ENCODE peak calls at places on chromosomes 11 and 22, in four cellular contexts. One of them, this sample, is unnamed.

GRCh38 chr11:2582958-2583604 is 116.7 kb downstream of the KCNQ1OT1 start:
- DNase-seq in kidney glomerular epithelial cell: no peak
- DNase-seq in stimulated activated CD4-positive, alpha-beta T cell treated with anti-CD3 and anti-CD28 coated beads, Interleukin-1b, Interleukin-23, amount 100 ng/mL, for 1 hour: no peak
- DNase-seq in GM23338: no peak
- DNase-seq in this sample: no peak

GRCh38 chr11:10878408-10879214 is 20.8 kb upstream of the ZBED5 start:
- DNase-seq in stimulated activated CD4-positive, alpha-beta T cell treated with anti-CD3 and anti-CD28 coated beads, Interleukin-1b, Interleukin-23, amount 100 ng/mL, for 1 hour: no peak
- DNase-seq in GM23338: peak; percentile 91
- DNase-seq in kidney glomerular epithelial cell: peak; percentile 67
- DNase-seq in this sample: no peak

GRCh38 chr22:47151490-47151889 is 389.0 kb downstream of the TBC1D22A start:
- DNase-seq in kidney glomerular epithelial cell: no peak
- DNase-seq in GM23338: no peak
- DNase-seq in stimulated activated CD4-positive, alpha-beta T cell treated with anti-CD3 and anti-CD28 coated beads, Interleukin-1b, Interleukin-23, amount 100 ng/mL, for 1 hour: no peak
- DNase-seq in this sample: no peak

GRCh38 chr11:8735094-8735493 is 52.5 kb downstream of the RPL27A start:
- DNase-seq in GM23338: no peak
- DNase-seq in stimulated activated CD4-positive, alpha-beta T cell treated with anti-CD3 and anti-CD28 coated beads, Interleukin-1b, Interleukin-23, amount 100 ng/mL, for 1 hour: no peak
- DNase-seq in kidney glomerular epithelial cell: no peak
- DNase-seq in this sample: no peak

GRCh38 chr22:28043269-28043668 is 124.2 kb upstream of the PITPNB start:
- DNase-seq in kidney glomerular epithelial cell: no peak
- DNase-seq in stimulated activated CD4-positive, alpha-beta T cell treated with anti-CD3 and anti-CD28 coated beads, Interleukin-1b, Interleukin-23, amount 100 ng/mL, for 1 hour: no peak
- DNase-seq in GM23338: no peak
- DNase-seq in this sample: no peak

GRCh38 chr11:36411202-36411640 is 98.9 kb downstream of the TRAF6 start:
- DNase-seq in kidney glomerular epithelial cell: no peak
- DNase-seq in GM23338: no peak
- DNase-seq in stimulated activated CD4-positive, alpha-beta T cell treated with anti-CD3 and anti-CD28 coated beads, Interleukin-1b, Interleukin-23, amount 100 ng/mL, for 1 hour: no peak
- DNase-seq in this sample: peak; percentile 12

GRCh38 chr11:67033661-67034166 is 10.8 kb downstream of the SYT12 start:
- DNase-seq in kidney glomerular epithelial cell: peak; percentile 92
- DNase-seq in stimulated activated CD4-positive, alpha-beta T cell treated with anti-CD3 and anti-CD28 coated beads, Interleukin-1b, Interleukin-23, amount 100 ng/mL, for 1 hour: no peak
- DNase-seq in GM23338: no peak
- DNase-seq in this sample: no peak

GRCh38 chr11:68043349-68044144 is 4.7 kb downstream of the TCIRG1 start:
- DNase-seq in stimulated activated CD4-positive, alpha-beta T cell treated with anti-CD3 and anti-CD28 coated beads, Interleukin-1b, Interleukin-23, amount 100 ng/mL, for 1 hour: no peak
- DNase-seq in kidney glomerular epithelial cell: no peak
- DNase-seq in GM23338: no peak
- DNase-seq in this sample: no peak

GRCh38 chr11:132131051-132131450 is 760.6 kb downstream of the NTM start:
- DNase-seq in stimulated activated CD4-positive, alpha-beta T cell treated with anti-CD3 and anti-CD28 coated beads, Interleukin-1b, Interleukin-23, amount 100 ng/mL, for 1 hour: no peak
- DNase-seq in kidney glomerular epithelial cell: no peak
- DNase-seq in GM23338: no peak
- DNase-seq in this sample: no peak

GRCh38 chr11:101862410-101863233 is 52.2 kb upstream of the CEP126 start:
- DNase-seq in stimulated activated CD4-positive, alpha-beta T cell treated with anti-CD3 and anti-CD28 coated beads, Interleukin-1b, Interleukin-23, amount 100 ng/mL, for 1 hour: no peak
- DNase-seq in kidney glomerular epithelial cell: peak; percentile 72
- DNase-seq in GM23338: peak; percentile 79
- DNase-seq in this sample: no peak

GRCh38 chr11:28621648-28622215 is 513.5 kb downstream of the METTL15 start:
- DNase-seq in stimulated activated CD4-positive, alpha-beta T cell treated with anti-CD3 and anti-CD28 coated beads, Interleukin-1b, Interleukin-23, amount 100 ng/mL, for 1 hour: no peak
- DNase-seq in kidney glomerular epithelial cell: no peak
- DNase-seq in GM23338: no peak
- DNase-seq in this sample: no peak

GRCh38 chr22:34015642-34016041 is 95.4 kb upstream of the LARGE1 start:
- DNase-seq in GM23338: peak; percentile 36
- DNase-seq in kidney glomerular epithelial cell: no peak
- DNase-seq in stimulated activated CD4-positive, alpha-beta T cell treated with anti-CD3 and anti-CD28 coated beads, Interleukin-1b, Interleukin-23, amount 100 ng/mL, for 1 hour: no peak
- DNase-seq in this sample: no peak

GRCh38 chr11:48004456-48004855 is 24.1 kb downstream of the PTPRJ start:
- DNase-seq in stimulated activated CD4-positive, alpha-beta T cell treated with anti-CD3 and anti-CD28 coated beads, Interleukin-1b, Interleukin-23, amount 100 ng/mL, for 1 hour: no peak
- DNase-seq in kidney glomerular epithelial cell: no peak
- DNase-seq in GM23338: no peak
- DNase-seq in this sample: no peak

GRCh38 chr11:20584093-20584774 is 15.2 kb upstream of the SLC6A5 start:
- DNase-seq in kidney glomerular epithelial cell: no peak
- DNase-seq in stimulated activated CD4-positive, alpha-beta T cell treated with anti-CD3 and anti-CD28 coated beads, Interleukin-1b, Interleukin-23, amount 100 ng/mL, for 1 hour: no peak
- DNase-seq in GM23338: no peak
- DNase-seq in this sample: no peak

GRCh38 chr11:117861151-117862018 is 15.1 kb downstream of the FXYD6 start:
- DNase-seq in kidney glomerular epithelial cell: no peak
- DNase-seq in GM23338: peak; percentile 96
- DNase-seq in stimulated activated CD4-positive, alpha-beta T cell treated with anti-CD3 and anti-CD28 coated beads, Interleukin-1b, Interleukin-23, amount 100 ng/mL, for 1 hour: no peak
- DNase-seq in this sample: no peak

GRCh38 chr11:123580557-123581275 is 73.7 kb downstream of the SCN3B start:
- DNase-seq in stimulated activated CD4-positive, alpha-beta T cell treated with anti-CD3 and anti-CD28 coated beads, Interleukin-1b, Interleukin-23, amount 100 ng/mL, for 1 hour: peak; percentile 39
- DNase-seq in GM23338: peak; percentile 89
- DNase-seq in kidney glomerular epithelial cell: peak; percentile 57
- DNase-seq in this sample: peak; percentile 43

GRCh38 chr11:100994966-100995365 is 134.6 kb downstream of the PGR start:
- DNase-seq in kidney glomerular epithelial cell: no peak
- DNase-seq in stimulated activated CD4-positive, alpha-beta T cell treated with anti-CD3 and anti-CD28 coated beads, Interleukin-1b, Interleukin-23, amount 100 ng/mL, for 1 hour: no peak
- DNase-seq in GM23338: no peak
- DNase-seq in this sample: no peak

GRCh38 chr11:130451261-130452019 is 3.0 kb downstream of the ADAMTS15 start:
- DNase-seq in stimulated activated CD4-positive, alpha-beta T cell treated with anti-CD3 and anti-CD28 coated beads, Interleukin-1b, Interleukin-23, amount 100 ng/mL, for 1 hour: no peak
- DNase-seq in kidney glomerular epithelial cell: peak; percentile 53
- DNase-seq in GM23338: no peak
- DNase-seq in this sample: peak; percentile 30

GRCh38 chr22:17969732-17970131 is 54.6 kb downstream of the MICAL3 start:
- DNase-seq in stimulated activated CD4-positive, alpha-beta T cell treated with anti-CD3 and anti-CD28 coated beads, Interleukin-1b, Interleukin-23, amount 100 ng/mL, for 1 hour: no peak
- DNase-seq in kidney glomerular epithelial cell: peak; percentile 67
- DNase-seq in GM23338: no peak
- DNase-seq in this sample: no peak

GRCh38 chr11:62555464-62556092 is 9.0 kb upstream of the AHNAK start:
- DNase-seq in GM23338: peak; percentile 32
- DNase-seq in kidney glomerular epithelial cell: no peak
- DNase-seq in stimulated activated CD4-positive, alpha-beta T cell treated with anti-CD3 and anti-CD28 coated beads, Interleukin-1b, Interleukin-23, amount 100 ng/mL, for 1 hour: no peak
- DNase-seq in this sample: no peak

GRCh38 chr11:45665206-45665932 is at the start of gene CHST1:
- DNase-seq in stimulated activated CD4-positive, alpha-beta T cell treated with anti-CD3 and anti-CD28 coated beads, Interleukin-1b, Interleukin-23, amount 100 ng/mL, for 1 hour: no peak
- DNase-seq in kidney glomerular epithelial cell: no peak
- DNase-seq in GM23338: peak; percentile 45
- DNase-seq in this sample: peak; percentile 16

GRCh38 chr22:19478086-19478392 is 954 bp downstream of the UFD1 start:
- DNase-seq in stimulated activated CD4-positive, alpha-beta T cell treated with anti-CD3 and anti-CD28 coated beads, Interleukin-1b, Interleukin-23, amount 100 ng/mL, for 1 hour: no peak
- DNase-seq in GM23338: no peak
- DNase-seq in kidney glomerular epithelial cell: peak; percentile 16
- DNase-seq in this sample: no peak

GRCh38 chr22:30605449-30606110 is 1.4 kb upstream of the TCN2 start:
- DNase-seq in stimulated activated CD4-positive, alpha-beta T cell treated with anti-CD3 and anti-CD28 coated beads, Interleukin-1b, Interleukin-23, amount 100 ng/mL, for 1 hour: peak; percentile 24
- DNase-seq in kidney glomerular epithelial cell: peak; percentile 28
- DNase-seq in GM23338: peak; percentile 75
- DNase-seq in this sample: no peak

GRCh38 chr11:59938132-59938531 is at the start of gene OOSP1:
- DNase-seq in kidney glomerular epithelial cell: no peak
- DNase-seq in GM23338: no peak
- DNase-seq in stimulated activated CD4-positive, alpha-beta T cell treated with anti-CD3 and anti-CD28 coated beads, Interleukin-1b, Interleukin-23, amount 100 ng/mL, for 1 hour: no peak
- DNase-seq in this sample: no peak

GRCh38 chr22:50627914-50628542 is at the start of gene ARSA:
- DNase-seq in kidney glomerular epithelial cell: peak; percentile 56
- DNase-seq in stimulated activated CD4-positive, alpha-beta T cell treated with anti-CD3 and anti-CD28 coated beads, Interleukin-1b, Interleukin-23, amount 100 ng/mL, for 1 hour: peak; percentile 40
- DNase-seq in GM23338: peak; percentile 88
- DNase-seq in this sample: peak; percentile 69

GRCh38 chr11:126646701-126647209 is 291.3 kb downstream of the ST3GAL4 start:
- DNase-seq in GM23338: no peak
- DNase-seq in kidney glomerular epithelial cell: no peak
- DNase-seq in stimulated activated CD4-positive, alpha-beta T cell treated with anti-CD3 and anti-CD28 coated beads, Interleukin-1b, Interleukin-23, amount 100 ng/mL, for 1 hour: no peak
- DNase-seq in this sample: no peak

GRCh38 chr11:75056806-75057205 is 39.9 kb downstream of the OR2AT4 start:
- DNase-seq in stimulated activated CD4-positive, alpha-beta T cell treated with anti-CD3 and anti-CD28 coated beads, Interleukin-1b, Interleukin-23, amount 100 ng/mL, for 1 hour: no peak
- DNase-seq in kidney glomerular epithelial cell: no peak
- DNase-seq in GM23338: no peak
- DNase-seq in this sample: no peak

GRCh38 chr22:17726561-17727243 is 47.6 kb downstream of the BID start:
- DNase-seq in GM23338: no peak
- DNase-seq in stimulated activated CD4-positive, alpha-beta T cell treated with anti-CD3 and anti-CD28 coated beads, Interleukin-1b, Interleukin-23, amount 100 ng/mL, for 1 hour: no peak
- DNase-seq in kidney glomerular epithelial cell: no peak
- DNase-seq in this sample: no peak

GRCh38 chr11:123255909-123256308 is 60.9 kb upstream of the CLMP start:
- DNase-seq in kidney glomerular epithelial cell: no peak
- DNase-seq in GM23338: peak; percentile 68
- DNase-seq in stimulated activated CD4-positive, alpha-beta T cell treated with anti-CD3 and anti-CD28 coated beads, Interleukin-1b, Interleukin-23, amount 100 ng/mL, for 1 hour: no peak
- DNase-seq in this sample: no peak

GRCh38 chr22:49255154-49255553 is 572.5 kb downstream of the BRD1 start:
- DNase-seq in GM23338: no peak
- DNase-seq in stimulated activated CD4-positive, alpha-beta T cell treated with anti-CD3 and anti-CD28 coated beads, Interleukin-1b, Interleukin-23, amount 100 ng/mL, for 1 hour: no peak
- DNase-seq in kidney glomerular epithelial cell: no peak
- DNase-seq in this sample: no peak

GRCh38 chr11:44761546-44761961 is 34.8 kb downstream of the TSPAN18 start:
- DNase-seq in GM23338: no peak
- DNase-seq in kidney glomerular epithelial cell: no peak
- DNase-seq in stimulated activated CD4-positive, alpha-beta T cell treated with anti-CD3 and anti-CD28 coated beads, Interleukin-1b, Interleukin-23, amount 100 ng/mL, for 1 hour: no peak
- DNase-seq in this sample: no peak

GRCh38 chr11:77092382-77092781 is 10.3 kb upstream of the OMP start:
- DNase-seq in GM23338: no peak
- DNase-seq in stimulated activated CD4-positive, alpha-beta T cell treated with anti-CD3 and anti-CD28 coated beads, Interleukin-1b, Interleukin-23, amount 100 ng/mL, for 1 hour: no peak
- DNase-seq in kidney glomerular epithelial cell: no peak
- DNase-seq in this sample: no peak

GRCh38 chr11:61129608-61130523 is 27.6 kb downstream of the CD5 start:
- DNase-seq in stimulated activated CD4-positive, alpha-beta T cell treated with anti-CD3 and anti-CD28 coated beads, Interleukin-1b, Interleukin-23, amount 100 ng/mL, for 1 hour: peak; percentile 78
- DNase-seq in GM23338: peak; percentile 96
- DNase-seq in kidney glomerular epithelial cell: no peak
- DNase-seq in this sample: peak; percentile 69

GRCh38 chr22:30104501-30105156 is 24.4 kb downstream of the HORMAD2 start:
- DNase-seq in GM23338: no peak
- DNase-seq in kidney glomerular epithelial cell: no peak
- DNase-seq in stimulated activated CD4-positive, alpha-beta T cell treated with anti-CD3 and anti-CD28 coated beads, Interleukin-1b, Interleukin-23, amount 100 ng/mL, for 1 hour: no peak
- DNase-seq in this sample: no peak

GRCh38 chr11:57546869-57547518 is 9.6 kb downstream of the SMTNL1 start:
- DNase-seq in GM23338: peak; percentile 67
- DNase-seq in stimulated activated CD4-positive, alpha-beta T cell treated with anti-CD3 and anti-CD28 coated beads, Interleukin-1b, Interleukin-23, amount 100 ng/mL, for 1 hour: no peak
- DNase-seq in kidney glomerular epithelial cell: peak; percentile 12
- DNase-seq in this sample: no peak

GRCh38 chr11:93537022-93537421 is 6.2 kb downstream of the SMCO4 start:
- DNase-seq in GM23338: peak; percentile 19
- DNase-seq in kidney glomerular epithelial cell: no peak
- DNase-seq in stimulated activated CD4-positive, alpha-beta T cell treated with anti-CD3 and anti-CD28 coated beads, Interleukin-1b, Interleukin-23, amount 100 ng/mL, for 1 hour: no peak
- DNase-seq in this sample: peak; percentile 50

GRCh38 chr11:13094930-13095687 is 86.0 kb downstream of the RASSF10 start:
- DNase-seq in stimulated activated CD4-positive, alpha-beta T cell treated with anti-CD3 and anti-CD28 coated beads, Interleukin-1b, Interleukin-23, amount 100 ng/mL, for 1 hour: no peak
- DNase-seq in kidney glomerular epithelial cell: no peak
- DNase-seq in GM23338: no peak
- DNase-seq in this sample: no peak

GRCh38 chr11:95453616-95454118 is 222.7 kb upstream of the SESN3 start:
- DNase-seq in GM23338: no peak
- DNase-seq in kidney glomerular epithelial cell: no peak
- DNase-seq in stimulated activated CD4-positive, alpha-beta T cell treated with anti-CD3 and anti-CD28 coated beads, Interleukin-1b, Interleukin-23, amount 100 ng/mL, for 1 hour: no peak
- DNase-seq in this sample: no peak

This sample was measured in gastrocnemius medialis.